ENCODE peak calls at places on chromosomes 5 and 9, in six cellular contexts. One of them, this sample, is unnamed.

GRCh38 chr9:113963017-113963620 is 87.0 kb downstream of the ZNF618 start:
- DNase-seq in C1 segment of cervical spinal cord: no peak
- DNase-seq in psoas muscle: peak; percentile 68
- DNase-seq in NCI-H1417 treated with DMSO at 0.1 percent for 48 hours: no peak
- DNase-seq in stimulated activated naive CD4-positive, alpha-beta T cell: no peak
- DNase-seq in adipocyte: peak; percentile 64
- DNase-seq in this sample: peak; percentile 48

GRCh38 chr5:1141827-1142226 is 30.0 kb upstream of the SLC12A7 start:
- DNase-seq in stimulated activated naive CD4-positive, alpha-beta T cell: no peak
- DNase-seq in C1 segment of cervical spinal cord: no peak
- DNase-seq in psoas muscle: no peak
- DNase-seq in adipocyte: no peak
- DNase-seq in NCI-H1417 treated with DMSO at 0.1 percent for 48 hours: no peak
- DNase-seq in this sample: no peak

GRCh38 chr9:96176901-96177718 is 124.9 kb downstream of the HSD17B3 start:
- DNase-seq in psoas muscle: no peak
- DNase-seq in NCI-H1417 treated with DMSO at 0.1 percent for 48 hours: no peak
- DNase-seq in C1 segment of cervical spinal cord: peak; percentile 11
- DNase-seq in stimulated activated naive CD4-positive, alpha-beta T cell: no peak
- DNase-seq in adipocyte: no peak
- DNase-seq in this sample: no peak

GRCh38 chr9:21994526-21994995 is at the start of gene CDKN2B-AS1:
- DNase-seq in adipocyte: peak; percentile 85
- DNase-seq in stimulated activated naive CD4-positive, alpha-beta T cell: no peak
- DNase-seq in C1 segment of cervical spinal cord: no peak
- DNase-seq in NCI-H1417 treated with DMSO at 0.1 percent for 48 hours: no peak
- DNase-seq in psoas muscle: peak; percentile 63
- DNase-seq in this sample: peak; percentile 72

GRCh38 chr5:151038801-151039238 is 18.4 kb downstream of the GPX3 start:
- DNase-seq in C1 segment of cervical spinal cord: no peak
- DNase-seq in adipocyte: no peak
- DNase-seq in NCI-H1417 treated with DMSO at 0.1 percent for 48 hours: no peak
- DNase-seq in stimulated activated naive CD4-positive, alpha-beta T cell: no peak
- DNase-seq in psoas muscle: peak; percentile 62
- DNase-seq in this sample: peak; percentile 75

GRCh38 chr5:168666356-168666755 is 87.2 kb upstream of the PANK3 start:
- DNase-seq in psoas muscle: no peak
- DNase-seq in C1 segment of cervical spinal cord: no peak
- DNase-seq in adipocyte: no peak
- DNase-seq in NCI-H1417 treated with DMSO at 0.1 percent for 48 hours: no peak
- DNase-seq in stimulated activated naive CD4-positive, alpha-beta T cell: no peak
- DNase-seq in this sample: no peak

GRCh38 chr9:121498487-121499176 is 1.0 kb downstream of the GGTA1 start:
- DNase-seq in psoas muscle: peak; percentile 63
- DNase-seq in stimulated activated naive CD4-positive, alpha-beta T cell: no peak
- DNase-seq in NCI-H1417 treated with DMSO at 0.1 percent for 48 hours: no peak
- DNase-seq in adipocyte: peak; percentile 71
- DNase-seq in C1 segment of cervical spinal cord: no peak
- DNase-seq in this sample: peak; percentile 14

GRCh38 chr9:86321373-86321772 is 32.8 kb downstream of the TUT7 start:
- DNase-seq in adipocyte: peak; percentile 97
- DNase-seq in stimulated activated naive CD4-positive, alpha-beta T cell: no peak
- DNase-seq in C1 segment of cervical spinal cord: no peak
- DNase-seq in psoas muscle: no peak
- DNase-seq in NCI-H1417 treated with DMSO at 0.1 percent for 48 hours: no peak
- DNase-seq in this sample: peak; percentile 29

GRCh38 chr5:97243352-97243751 is 60.3 kb upstream of the RIOK2 start:
- DNase-seq in psoas muscle: no peak
- DNase-seq in NCI-H1417 treated with DMSO at 0.1 percent for 48 hours: no peak
- DNase-seq in stimulated activated naive CD4-positive, alpha-beta T cell: no peak
- DNase-seq in C1 segment of cervical spinal cord: no peak
- DNase-seq in adipocyte: no peak
- DNase-seq in this sample: no peak

GRCh38 chr5:55708732-55709131 is 3.4 kb downstream of the SLC38A9 start:
- DNase-seq in psoas muscle: no peak
- DNase-seq in stimulated activated naive CD4-positive, alpha-beta T cell: no peak
- DNase-seq in NCI-H1417 treated with DMSO at 0.1 percent for 48 hours: no peak
- DNase-seq in adipocyte: no peak
- DNase-seq in C1 segment of cervical spinal cord: no peak
- DNase-seq in this sample: peak; percentile 30

GRCh38 chr5:142671801-142672200 is 14.1 kb downstream of the FGF1 start:
- DNase-seq in psoas muscle: no peak
- DNase-seq in NCI-H1417 treated with DMSO at 0.1 percent for 48 hours: no peak
- DNase-seq in adipocyte: peak; percentile 75
- DNase-seq in stimulated activated naive CD4-positive, alpha-beta T cell: no peak
- DNase-seq in C1 segment of cervical spinal cord: no peak
- DNase-seq in this sample: peak; percentile 58

GRCh38 chr5:6302099-6302498 is 76.2 kb downstream of the MED10 start:
- DNase-seq in psoas muscle: no peak
- DNase-seq in adipocyte: no peak
- DNase-seq in NCI-H1417 treated with DMSO at 0.1 percent for 48 hours: no peak
- DNase-seq in stimulated activated naive CD4-positive, alpha-beta T cell: no peak
- DNase-seq in C1 segment of cervical spinal cord: no peak
- DNase-seq in this sample: no peak

GRCh38 chr5:157860898-157861894 is 2.3 kb upstream of the CLINT1 start:
- DNase-seq in adipocyte: no peak
- DNase-seq in psoas muscle: no peak
- DNase-seq in C1 segment of cervical spinal cord: no peak
- DNase-seq in stimulated activated naive CD4-positive, alpha-beta T cell: no peak
- DNase-seq in NCI-H1417 treated with DMSO at 0.1 percent for 48 hours: no peak
- DNase-seq in this sample: no peak

GRCh38 chr5:11130111-11130510 is 369.1 kb upstream of the DAP start:
- DNase-seq in C1 segment of cervical spinal cord: no peak
- DNase-seq in stimulated activated naive CD4-positive, alpha-beta T cell: no peak
- DNase-seq in NCI-H1417 treated with DMSO at 0.1 percent for 48 hours: no peak
- DNase-seq in psoas muscle: no peak
- DNase-seq in adipocyte: no peak
- DNase-seq in this sample: no peak

GRCh38 chr9:109922617-109923260 is 142.7 kb downstream of the PALM2AKAP2 start:
- DNase-seq in stimulated activated naive CD4-positive, alpha-beta T cell: no peak
- DNase-seq in adipocyte: no peak
- DNase-seq in NCI-H1417 treated with DMSO at 0.1 percent for 48 hours: no peak
- DNase-seq in psoas muscle: no peak
- DNase-seq in C1 segment of cervical spinal cord: no peak
- DNase-seq in this sample: peak; percentile 38

GRCh38 chr9:135480071-135480941 is 724 bp downstream of the PPP1R26 start:
- DNase-seq in adipocyte: peak; percentile 63
- DNase-seq in NCI-H1417 treated with DMSO at 0.1 percent for 48 hours: no peak
- DNase-seq in C1 segment of cervical spinal cord: no peak
- DNase-seq in stimulated activated naive CD4-positive, alpha-beta T cell: no peak
- DNase-seq in psoas muscle: no peak
- DNase-seq in this sample: peak; percentile 56

GRCh38 chr9:125971050-125971449 is 223.9 kb downstream of the PBX3 start:
- DNase-seq in adipocyte: no peak
- DNase-seq in psoas muscle: no peak
- DNase-seq in stimulated activated naive CD4-positive, alpha-beta T cell: no peak
- DNase-seq in NCI-H1417 treated with DMSO at 0.1 percent for 48 hours: no peak
- DNase-seq in C1 segment of cervical spinal cord: no peak
- DNase-seq in this sample: no peak

GRCh38 chr5:71882826-71883744 is 164.0 kb downstream of the CARTPT start:
- DNase-seq in NCI-H1417 treated with DMSO at 0.1 percent for 48 hours: no peak
- DNase-seq in C1 segment of cervical spinal cord: no peak
- DNase-seq in stimulated activated naive CD4-positive, alpha-beta T cell: no peak
- DNase-seq in adipocyte: peak; percentile 87
- DNase-seq in psoas muscle: no peak
- DNase-seq in this sample: peak; percentile 34